ENCODE peak calls at places on chromosomes 2 and 18, in ten cellular contexts. O, A, F, Q, L, E, H, S, T and I are unnamed samples.
A peak's percentile ranks its signal among the peaks of the same experiment; 100 is the strongest.

GRCh38 chr2:202822411-202822810 is 49.2 kb downstream of the ICA1L start:
- DNase-seq in F (peak; percentile 28), T (no peak), S (no peak), Q (no peak), O (no peak), A (no peak), E (no peak), H (no peak), L (no peak), I (no peak)

GRCh38 chr2:48205137-48205798 is 299.0 kb upstream of the FBXO11 start:
- DNase-seq in Q (no peak), E (no peak), F (peak; percentile 5), L (peak; percentile 25), A (peak; percentile 5), S (no peak), T (no peak), H (no peak), O (no peak), I (no peak)

GRCh38 chr2:235052514-235053354 is 100.9 kb downstream of the SH3BP4 start:
- DNase-seq in L (no peak), S (no peak), O (no peak), E (no peak), F (no peak), T (no peak), A (no peak), Q (no peak), H (peak; percentile 50), I (no peak)

GRCh38 chr2:234679766-234680687 is 183.1 kb upstream of the ARL4C start:
- DNase-seq in Q (peak; percentile 93), T (no peak), L (peak; percentile 91), O (peak; percentile 57), H (no peak), A (no peak), F (peak; percentile 99), S (peak; percentile 87), E (peak; percentile 53), I (no peak)

GRCh38 chr2:2777213-2777612 is 446.1 kb upstream of the MYT1L start:
- DNase-seq in S (no peak), Q (no peak), A (no peak), F (no peak), L (no peak), H (no peak), T (no peak), E (no peak), O (no peak), I (no peak)

GRCh38 chr2:157864857-157865450 is 11.2 kb downstream of the ACVR1 start:
- DNase-seq in A (no peak), E (no peak), O (no peak), T (no peak), F (no peak), H (no peak), L (no peak), S (no peak), Q (no peak), I (no peak)

GRCh38 chr2:234564719-234565118 is 67.8 kb upstream of the ARL4C start:
- DNase-seq in A (no peak), E (no peak), H (no peak), F (peak; percentile 79), S (no peak), Q (peak; percentile 12), O (no peak), L (peak; percentile 60), T (no peak), I (no peak)

GRCh38 chr2:238948765-238949641 is 101.1 kb downstream of the TWIST2 start:
- DNase-seq in A (no peak), E (no peak), O (no peak), T (no peak), H (no peak), S (no peak), F (no peak), L (peak; percentile 87), Q (no peak), I (no peak)

GRCh38 chr2:71806432-71806831 is 341.2 kb downstream of the CYP26B1 start:
- DNase-seq in H (no peak), F (no peak), L (no peak), E (no peak), S (no peak), A (no peak), O (no peak), Q (no peak), T (no peak), I (no peak)

GRCh38 chr2:9799011-9799596 is 44.2 kb upstream of the TAF1B start:
- DNase-seq in S (peak; percentile 38), O (no peak), Q (no peak), L (no peak), A (peak; percentile 95), F (no peak), T (no peak), H (peak; percentile 35), E (no peak), I (no peak)

GRCh38 chr2:217837001-217837491 is 165.7 kb downstream of the TNS1 start:
- DNase-seq in L (peak; percentile 90), E (peak; percentile 83), F (peak; percentile 62), Q (no peak), O (peak; percentile 77), T (no peak), H (no peak), A (peak; percentile 16), S (peak; percentile 85), I (no peak)

GRCh38 chr2:240501531-240501991 is 56.2 kb downstream of the ANKMY1 start:
- DNase-seq in O (peak; percentile 5), E (no peak), H (no peak), A (no peak), F (no peak), S (peak; percentile 38), Q (no peak), T (no peak), L (no peak), I (no peak)

GRCh38 chr18:49135871-49136270 is 185.1 kb upstream of the SMAD7 start:
- DNase-seq in Q (peak; percentile 26), E (no peak), H (no peak), F (peak; percentile 49), A (no peak), S (no peak), O (no peak), T (no peak), L (peak; percentile 32), I (no peak)

GRCh38 chr2:105827351-105828096 is 82.8 kb downstream of the NCK2 start:
- DNase-seq in F (no peak), A (no peak), O (no peak), S (no peak), L (no peak), H (no peak), Q (no peak), T (no peak), E (no peak), I (no peak)
- H3K9me3 ChIP-seq in F (no peaks in the 10 kb centered on the region), A (no peaks in the 10 kb centered on the region), O (peaks cover 25% of the 10 kb centered on the region), S (no peaks in the 10 kb centered on the region), L (peaks cover 4% of the 10 kb centered on the region), H (peaks cover 18% of the 10 kb centered on the region), Q (no peaks in the 10 kb centered on the region), T (peaks cover 5% of the 10 kb centered on the region), E (no peaks in the 10 kb centered on the region), I (no peaks in the 10 kb centered on the region)

DNA sequence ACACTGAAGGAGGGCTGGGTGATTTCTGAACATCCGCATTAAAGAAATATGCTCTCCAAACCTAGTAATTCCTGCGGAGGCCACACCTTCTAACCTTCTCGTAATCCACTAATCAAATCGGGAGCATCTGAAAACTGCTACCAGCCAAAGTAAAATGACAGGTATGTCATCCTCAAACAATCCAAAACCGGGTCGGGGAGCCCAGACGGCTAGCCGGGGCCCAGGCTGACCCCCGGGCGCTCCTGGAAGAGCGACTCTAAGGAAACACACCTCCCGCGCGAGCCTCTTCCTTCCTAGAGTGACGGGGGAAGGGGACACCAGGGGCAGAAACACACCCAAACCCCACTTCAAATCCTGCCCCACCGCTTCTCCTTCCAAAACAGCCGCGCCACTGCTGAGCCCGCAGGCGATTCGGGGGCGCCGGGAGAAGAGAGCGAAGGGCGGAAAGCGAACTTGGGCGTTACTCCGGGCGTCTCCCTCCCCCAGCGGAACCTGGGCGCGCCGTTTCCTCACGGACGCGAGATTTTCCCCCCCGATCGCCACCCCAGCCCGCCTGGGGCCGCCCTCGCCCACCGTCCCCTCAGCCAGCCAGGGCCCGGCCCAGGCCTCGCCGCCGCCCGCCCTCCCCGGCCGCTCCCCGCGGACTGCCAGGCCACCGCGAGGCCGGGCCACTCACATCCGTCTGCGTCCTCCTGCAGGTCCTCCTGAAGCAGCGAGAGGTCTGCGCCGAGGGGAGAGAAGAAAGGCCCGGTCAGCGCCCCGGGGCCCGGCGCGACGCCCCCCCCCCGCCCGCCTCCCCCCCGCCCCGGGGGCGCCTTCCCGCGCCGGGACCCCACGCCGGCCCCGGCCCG is 584 bp downstream of the PPP4R1 start:
- DNase-seq in L (peak; percentile 76), Q (peak; percentile 53), S (peak; percentile 89), A (peak; percentile 66), H (peak; percentile 55), T (peak; percentile 39), E (peak; percentile 66), O (peak; percentile 18), F (peak; percentile 41), I (peak; percentile 81)
- H3K4me3 ChIP-seq in L (peak overlapping the region; percentile 94), Q (peak overlapping the region; percentile 93), S (peak overlapping the region; percentile 73), A (peak overlapping the region; percentile 85), H (peak overlapping the region; percentile 97), T (peak overlapping the region; percentile 72), E (peak overlapping the region; percentile 87), O (peak overlapping the region; percentile 94), F (peak overlapping the region; percentile 69), I (peak overlapping the region; percentile 96)

GRCh38 chr18:13581055-13581454 is 145.3 kb downstream of the FAM210A start:
- DNase-seq in L (no peak), H (no peak), A (no peak), Q (no peak), E (no peak), T (no peak), S (no peak), O (no peak), F (no peak), I (no peak)
- H3K4me1 ChIP-seq in L (peaks cover 5% of the 10 kb centered on the region), H (no peaks in the 10 kb centered on the region), A (no peaks in the 10 kb centered on the region), Q (no peaks in the 10 kb centered on the region), E (peaks cover 39% of the 10 kb centered on the region), T (peaks cover 20% of the 10 kb centered on the region), S (no peaks in the 10 kb centered on the region), O (no peaks in the 10 kb centered on the region), F (no peaks in the 10 kb centered on the region), I (peaks cover 5% of the 10 kb centered on the region)

DNA sequence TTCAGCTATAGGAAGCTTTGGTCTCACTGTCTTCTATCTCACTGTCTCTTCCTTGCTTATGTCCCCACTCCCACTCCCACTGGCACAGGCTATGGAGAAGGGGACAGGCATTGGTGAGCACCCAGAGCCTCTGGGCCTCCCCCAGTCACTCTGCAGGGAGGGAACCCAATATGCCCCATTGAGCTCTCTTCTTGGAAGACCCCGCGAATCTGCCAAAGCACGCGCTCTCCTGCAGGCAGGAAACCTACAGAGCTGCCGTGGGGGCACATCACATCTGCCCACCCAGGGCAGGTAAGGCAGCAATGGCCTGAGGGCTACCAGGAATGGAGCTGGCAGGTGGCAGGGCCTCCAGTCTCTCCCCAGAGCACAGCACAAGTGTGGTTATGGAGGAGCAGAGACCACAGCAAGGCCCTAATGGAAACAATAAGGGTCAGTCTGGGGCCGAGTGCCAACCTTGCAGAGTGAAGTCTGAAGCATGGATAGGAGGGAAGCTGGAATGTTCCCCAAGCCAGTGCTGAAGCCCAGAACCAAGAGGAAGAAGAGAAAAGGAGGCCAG is 518.7 kb upstream of the RAB6C start:
- DNase-seq in T (no peak), F (no peak), O (no peak), S (no peak), E (no peak), H (no peak), A (no peak), L (no peak), Q (no peak), I (no peak)
- H3K9me3 ChIP-seq in T (no peaks in the 10 kb centered on the region), F (no peaks in the 10 kb centered on the region), O (no peaks in the 10 kb centered on the region), S (no peaks in the 10 kb centered on the region), E (no peaks in the 10 kb centered on the region), H (no peaks in the 10 kb centered on the region), A (no peaks in the 10 kb centered on the region), L (no peaks in the 10 kb centered on the region), Q (peaks cover 15% of the 10 kb centered on the region), I (no peaks in the 10 kb centered on the region)

GRCh38 chr2:237599465-237600110 is 9.1 kb upstream of the RAB17 start:
- DNase-seq in Q (no peak), L (no peak), S (no peak), T (no peak), F (no peak), O (no peak), E (no peak), A (no peak), H (no peak), I (no peak)
- H3K4me3 ChIP-seq in Q (no peak overlapping the region), L (peak overlapping the region; percentile 34), S (peak overlapping the region; percentile 39), T (no peak overlapping the region), F (no peak overlapping the region), O (no peak overlapping the region), E (peak overlapping the region; percentile 20), A (no peak overlapping the region), H (peak overlapping the region; percentile 55), I (no peak overlapping the region)